ENCODE peak calls at places on chromosome 16, in five cellular contexts. W is sigmoid colon, P is GM12865, X is PC-3, U is endothelial cell of umbilical vein. V is an unnamed sample.

GRCh38 chr16:69916445-69916844 is 34.7 kb upstream of the CLEC18A start:
- DNase-seq in W (no peak), P (no peak), X (no peak), U (no peak), V (no peak)

GRCh38 chr16:3007957-3008748 is 4.6 kb upstream of the CLDN9 start:
- DNase-seq in W (no peak), P (no peak), X (no peak), U (no peak), V (no peak)

GRCh38 chr16:27724491-27724878 is 174.5 kb downstream of the KATNIP start:
- DNase-seq in W (no peak), P (no peak), X (no peak), U (no peak), V (no peak)

GRCh38 chr16:57462978-57463362 is 491 bp downstream of the POLR2C start:
- DNase-seq in W (no peak), P (no peak), X (no peak), U (peak), V (no peak)

GRCh38 chr16:17417740-17418139 is 53.0 kb downstream of the XYLT1 start:
- DNase-seq in W (no peak), P (no peak), X (no peak), U (no peak), V (no peak)

GRCh38 chr16:789451-789850 is 1.0 kb downstream of the CHTF18 start:
- DNase-seq in W (no peak), P (no peak), X (no peak), U (no peak), V (no peak)

GRCh38 chr16:31451681-31452351 is 7.5 kb upstream of the ARMC5 start:
- DNase-seq in W (peak), P (peak), X (peak), U (peak), V (peak)

GRCh38 chr16:797120-797420 is 3.5 kb downstream of the GNG13 start:
- DNase-seq in W (no peak), P (peak), X (peak), U (no peak), V (no peak)

GRCh38 chr16:5430598-5430997 is 333.0 kb upstream of the EEF2KMT start:
- DNase-seq in W (no peak), P (no peak), X (no peak), U (no peak), V (no peak)

GRCh38 chr16:2949705-2950399 is 14.2 kb upstream of the KREMEN2 start:
- DNase-seq in W (no peak), P (no peak), X (no peak), U (no peak), V (no peak)

GRCh38 chr16:88527186-88527936 is 42.8 kb upstream of the ZC3H18 start:
- DNase-seq in W (peak), P (peak), X (peak), U (peak), V (peak)

GRCh38 chr16:65094009-65094408 is 27.9 kb downstream of the CDH11 start:
- DNase-seq in W (no peak), P (no peak), X (no peak), U (no peak), V (no peak)

GRCh38 chr16:17461951-17462729 is 8.6 kb downstream of the XYLT1 start:
- DNase-seq in W (no peak), P (peak), X (no peak), U (no peak), V (no peak)

GRCh38 chr16:81487301-81487720 is 42.7 kb downstream of the CMIP start:
- DNase-seq in W (no peak), P (no peak), X (no peak), U (no peak), V (no peak)

GRCh38 chr16:75216576-75216975 is 2.2 kb upstream of the CTRB1 start:
- DNase-seq in W (no peak), P (no peak), X (no peak), U (no peak), V (no peak)

GRCh38 chr16:89828199-89828869 is at the start of gene SPIRE2:
- DNase-seq in W (peak), P (peak), X (peak), U (peak), V (peak)

GRCh38 chr16:66359012-66359411 is 7.5 kb upstream of the CDH5 start:
- DNase-seq in W (no peak), P (no peak), X (peak), U (peak), V (peak)

GRCh38 chr16:55942821-55943220 is 67.6 kb upstream of the CES5A start:
- DNase-seq in W (no peak), P (no peak), X (no peak), U (no peak), V (no peak)

GRCh38 chr16:85571813-85572619 is 41.1 kb upstream of the GSE1 start:
- DNase-seq in W (no peak), P (peak), X (no peak), U (no peak), V (no peak)

GRCh38 chr16:75471723-75472634 is 7.5 kb upstream of the TMEM170A start:
- DNase-seq in W (peak), P (peak), X (peak), U (peak), V (peak)

GRCh38 chr16:86574646-86575045 is 3.7 kb upstream of the FOXL1 start:
- DNase-seq in W (no peak), P (no peak), X (no peak), U (no peak), V (no peak)
- H3K4me3 ChIP-seq in W (no peak), P (no peak), X (no peak), U (no peak), V (no peak)

DNA sequence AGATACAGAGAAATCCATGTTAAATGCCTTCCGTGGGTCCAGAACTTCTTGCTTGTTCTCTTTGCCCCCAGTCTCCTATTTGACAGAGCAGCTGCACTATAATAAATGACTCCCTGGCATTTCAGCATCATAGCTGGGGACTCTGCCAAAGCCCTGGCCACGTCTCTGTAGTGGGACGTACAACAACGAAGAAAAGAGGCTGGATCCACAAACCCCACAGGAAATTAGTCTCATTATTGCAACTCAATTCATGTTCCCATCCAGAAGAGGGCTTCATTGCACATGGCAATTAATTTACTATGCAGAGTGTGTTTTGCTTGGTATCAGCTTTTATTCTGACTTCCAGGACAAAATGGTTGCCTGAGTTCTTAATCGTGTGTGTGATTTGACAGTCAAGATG is 121.3 kb downstream of the CDH13 start:
- DNase-seq in W (no peak), P (no peak), X (no peak), U (peak), V (no peak)
- TF ChIP-seq CTCF in W (no peak), P (no peak), X (no peak), U (peak), V (no peak)

DNA sequence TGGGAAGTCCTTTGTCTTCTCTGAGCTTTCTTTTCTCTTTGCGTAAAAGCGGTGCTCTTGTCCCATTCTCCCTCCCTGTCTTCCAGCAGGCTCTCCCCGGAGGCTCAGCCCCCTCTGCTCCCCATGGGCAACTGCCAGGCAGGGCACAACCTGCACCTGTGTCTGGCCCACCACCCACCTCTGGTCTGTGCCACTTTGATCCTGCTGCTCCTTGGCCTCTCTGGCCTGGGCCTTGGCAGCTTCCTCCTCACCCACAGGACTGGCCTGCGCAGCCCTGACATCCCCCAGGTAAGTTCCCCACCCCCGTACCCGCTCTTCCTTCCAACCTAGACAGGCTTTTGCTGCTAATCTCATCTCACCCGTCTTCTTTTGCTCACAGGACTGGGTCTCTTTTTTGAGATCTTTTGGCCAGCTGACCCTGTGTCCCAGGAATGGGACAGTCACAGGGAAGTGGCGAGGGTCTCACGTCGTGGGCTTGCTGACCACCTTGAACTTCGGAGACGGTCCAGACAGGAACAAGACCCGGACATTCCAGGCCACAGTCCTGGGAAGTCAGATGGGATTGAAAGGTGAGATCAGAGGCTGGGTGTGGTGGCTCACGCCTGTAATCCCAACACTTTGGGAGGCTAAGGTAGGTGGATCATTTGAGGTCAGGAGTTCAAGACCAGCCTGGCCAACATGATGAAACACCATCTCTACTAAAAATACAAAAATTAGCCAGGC is 1.3 kb downstream of the TMEM219 start:
- DNase-seq in W (no peak), P (no peak), X (no peak), U (no peak), V (no peak)
- H3K4me3 ChIP-seq in W (peak), P (peak), X (no peak), U (peak), V (peak)

GRCh38 chr16:79707867-79708266 is 107.3 kb upstream of the MAF start:
- DNase-seq in W (peak), P (no peak), X (no peak), U (no peak), V (peak)

GRCh38 chr16:79715088-79715487 is 114.6 kb upstream of the MAF start:
- DNase-seq in W (no peak), P (no peak), X (no peak), U (no peak), V (peak)

GRCh38 chr16:79714440-79714839 is 113.9 kb upstream of the MAF start:
- DNase-seq in W (no peak), P (no peak), X (no peak), U (no peak), V (no peak)

GRCh38 chr16:79713609-79714309 is 113.2 kb upstream of the MAF start:
- DNase-seq in W (no peak), P (no peak), X (no peak), U (no peak), V (no peak)

GRCh38 chr16:79712273-79712672 is 111.7 kb upstream of the MAF start:
- DNase-seq in W (no peak), P (no peak), X (no peak), U (no peak), V (no peak)
- TF ChIP-seq CTCF in W (no peak), P (no peak), X (no peak), U (no peak), V (no peak)

GRCh38 chr16:54430491-54431030 is 144.0 kb upstream of the IRX3 start:
- DNase-seq in W (no peak), P (no peak), X (peak), U (no peak), V (no peak)
- H3K4me3 ChIP-seq in W (no peak), P (no peak), X (no peak), U (no peak), V (no peak)

GRCh38 chr16:23504453-23505179 is 5.7 kb downstream of the GGA2 start:
- DNase-seq in W (peak), P (peak), X (peak), U (peak), V (peak)

GRCh38 chr16:23506606-23506994 is 3.7 kb downstream of the GGA2 start:
- DNase-seq in W (no peak), P (peak), X (no peak), U (no peak), V (no peak)

GRCh38 chr16:23505180-23505665 is 5.1 kb downstream of the GGA2 start:
- DNase-seq in W (no peak), P (no peak), X (no peak), U (no peak), V (no peak)

GRCh38 chr16:23504076-23504452 is 6.2 kb downstream of the GGA2 start:
- DNase-seq in W (no peak), P (peak), X (peak), U (no peak), V (peak)

DNA sequence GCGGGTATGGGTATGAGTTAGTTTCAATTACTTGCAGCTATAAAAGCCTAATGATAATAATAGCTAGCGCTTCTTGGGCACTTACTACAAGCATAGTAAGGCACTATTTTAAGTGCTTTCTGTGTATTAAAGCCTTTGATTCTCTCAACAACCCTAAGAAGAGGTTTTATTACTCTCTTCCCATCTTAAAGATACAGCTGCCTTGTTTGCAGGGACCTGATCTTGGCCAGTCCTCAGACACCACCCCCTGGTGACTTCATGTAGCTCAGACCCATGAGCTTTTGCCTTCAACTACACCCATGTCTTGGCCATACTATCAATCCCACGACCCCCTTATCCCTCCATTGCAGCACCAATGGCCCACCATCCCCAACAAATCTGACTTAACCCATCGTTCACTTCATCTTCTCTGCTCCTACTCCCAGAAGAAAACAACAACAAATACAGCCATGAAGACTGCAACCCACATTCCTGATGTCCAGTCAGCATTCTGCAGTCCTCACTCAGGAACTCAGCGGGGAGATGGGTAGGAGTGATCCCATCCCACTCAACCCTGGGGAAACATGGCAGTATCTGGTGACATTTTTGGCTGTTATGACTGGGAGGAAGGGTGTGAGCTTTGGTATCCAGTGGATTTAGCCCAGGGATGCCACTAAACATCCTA is 4.2 kb downstream of the GGA2 start:
- DNase-seq in W (no peak), P (peak), X (no peak), U (no peak), V (no peak)
- TF ChIP-seq CTCF in W (no peak), P (no peak), X (no peak), U (no peak), V (no peak)

GRCh38 chr16:73054131-73054496 is 6.2 kb upstream of the ZFHX3 start:
- DNase-seq in W (peak), P (no peak), X (no peak), U (no peak), V (no peak)
- H3K4me3 ChIP-seq in W (peak), P (no peak), X (peak), U (no peak), V (no peak)

V was measured in epithelial cell of esophagus.